ENCODE peak calls at places on chromosomes 3 and 15, in six cellular contexts. W, F, G, P, Z and S are unnamed samples.
A peak's percentile ranks its signal among the peaks of the same experiment; 100 is the strongest.

GRCh38 chr3:15899438-15899837 is 101.7 kb upstream of the ANKRD28 start:
- DNase-seq in Z (no peak), F (no peak), G (no peak), W (no peak), P (no peak), S (no peak)

GRCh38 chr3:12869025-12869695 is 27.8 kb upstream of the RPL32 start:
- DNase-seq in G (peak; percentile 57), W (no peak), F (peak; percentile 62), Z (peak; percentile 15), P (peak; percentile 76), S (peak; percentile 41)

GRCh38 chr3:155581579-155581978 is 163.3 kb downstream of the PLCH1 start:
- DNase-seq in F (no peak), W (no peak), Z (no peak), P (no peak), G (no peak), S (no peak)

GRCh38 chr15:70617076-70617910 is 146.1 kb downstream of the UACA start:
- DNase-seq in Z (no peak), F (no peak), P (no peak), G (no peak), W (no peak), S (no peak)

GRCh38 chr3:165946360-165946759 is 109.1 kb upstream of the BCHE start:
- DNase-seq in F (no peak), Z (no peak), P (no peak), G (no peak), W (no peak), S (no peak)

GRCh38 chr3:21745971-21746370 is 5.0 kb downstream of the ZNF385D start:
- DNase-seq in W (no peak), G (no peak), Z (no peak), F (no peak), P (no peak), S (no peak)

GRCh38 chr3:134312873-134313838 is 61.1 kb downstream of the AMOTL2 start:
- DNase-seq in F (peak; percentile 78), Z (no peak), G (peak; percentile 90), W (no peak), P (peak; percentile 81), S (peak; percentile 77)

GRCh38 chr3:114721209-114721608 is 425.9 kb downstream of the ZBTB20 start:
- DNase-seq in P (no peak), W (no peak), Z (no peak), G (no peak), F (no peak), S (no peak)

GRCh38 chr3:127716334-127716733 is 43.6 kb downstream of the ABTB1 start:
- DNase-seq in P (no peak), F (no peak), W (no peak), G (no peak), Z (no peak), S (no peak)

GRCh38 chr3:170809021-170809974 is 60.7 kb downstream of the RPL22L1 start:
- DNase-seq in Z (peak; percentile 19), F (peak; percentile 57), P (no peak), W (no peak), G (no peak), S (peak; percentile 27)

GRCh38 chr15:100111103-100112060 is 230.4 kb downstream of the ADAMTS17 start:
- DNase-seq in Z (no peak), G (peak; percentile 81), W (no peak), F (peak; percentile 23), P (peak; percentile 28), S (peak; percentile 77)

GRCh38 chr3:175215833-175216232 is 356.7 kb downstream of the NAALADL2 start:
- DNase-seq in W (no peak), P (no peak), Z (no peak), F (no peak), G (no peak), S (no peak)

GRCh38 chr3:38020342-38020726 is 9.1 kb downstream of the PLCD1 start:
- DNase-seq in W (no peak), Z (no peak), P (no peak), F (no peak), G (no peak), S (no peak)

GRCh38 chr15:91316123-91316522 is 216.1 kb downstream of the SV2B start:
- DNase-seq in Z (no peak), W (no peak), G (no peak), P (no peak), F (no peak), S (no peak)

GRCh38 chr3:178003756-178004155 is 532.5 kb upstream of the KCNMB2 start:
- DNase-seq in Z (no peak), G (no peak), W (no peak), F (no peak), P (no peak), S (no peak)

GRCh38 chr3:193605876-193606275 is 12.9 kb downstream of the OPA1 start:
- DNase-seq in P (peak; percentile 55), W (no peak), Z (peak; percentile 44), F (peak; percentile 66), G (no peak), S (peak; percentile 61)

GRCh38 chr15:90560229-90560771 is 30.6 kb downstream of the CRTC3 start:
- DNase-seq in P (no peak), F (peak; percentile 64), W (no peak), G (peak; percentile 84), Z (no peak), S (peak; percentile 84)

GRCh38 chr3:20154928-20155327 is 31.1 kb downstream of the SGO1 start:
- DNase-seq in W (no peak), F (no peak), Z (no peak), P (no peak), G (no peak), S (no peak)

GRCh38 chr3:32078085-32078634 is 28.3 kb upstream of the GPD1L start:
- DNase-seq in Z (no peak), G (no peak), W (no peak), F (no peak), P (no peak), S (no peak)

DNA sequence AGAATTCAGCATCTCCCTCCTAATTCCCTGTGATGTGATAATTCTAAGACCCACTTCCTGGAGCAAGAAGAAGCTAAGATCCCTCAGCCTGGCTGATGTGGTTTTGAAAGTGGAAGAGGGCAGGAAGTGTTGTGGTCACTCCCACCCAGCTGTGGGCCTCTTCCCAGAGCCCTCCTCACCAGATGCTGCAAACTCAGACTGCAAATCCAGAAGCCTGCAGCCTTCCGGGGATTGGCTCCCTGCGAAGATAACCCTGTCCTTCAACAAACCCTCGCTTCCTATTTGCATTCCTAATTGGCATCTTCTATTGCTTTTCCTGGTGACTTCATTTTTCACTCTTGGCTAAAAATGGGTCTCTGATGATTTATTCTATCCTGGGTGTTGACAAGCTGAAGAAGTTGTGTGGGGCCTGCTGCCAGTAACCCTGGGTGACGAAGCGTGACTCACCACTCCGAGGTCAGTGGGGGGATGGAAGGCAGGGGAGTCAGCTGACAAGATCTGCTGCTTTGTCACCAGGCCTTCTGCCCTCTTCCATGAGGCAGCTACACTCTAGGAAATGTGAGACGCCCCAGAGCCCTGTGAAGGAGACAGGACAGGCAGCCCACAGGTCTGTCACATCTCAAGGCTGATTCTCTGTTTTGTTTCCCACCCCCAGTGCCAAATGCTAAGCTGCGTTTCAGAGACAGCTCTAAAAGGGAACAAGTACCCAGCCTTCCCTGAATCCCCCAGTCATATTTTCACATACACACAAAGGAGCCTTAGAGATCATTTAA is 99.7 kb upstream of the LIPC start:
- DNase-seq in Z (peak; percentile 81), P (peak; percentile 80), W (peak; percentile 46), F (peak; percentile 97), G (peak; percentile 97), S (peak; percentile 97)
- TF ChIP-seq POLR2A in Z (peak; percentile 28), P (no peak), W (no peak), F (no peak), G (no peak), S (no peak)

DNA sequence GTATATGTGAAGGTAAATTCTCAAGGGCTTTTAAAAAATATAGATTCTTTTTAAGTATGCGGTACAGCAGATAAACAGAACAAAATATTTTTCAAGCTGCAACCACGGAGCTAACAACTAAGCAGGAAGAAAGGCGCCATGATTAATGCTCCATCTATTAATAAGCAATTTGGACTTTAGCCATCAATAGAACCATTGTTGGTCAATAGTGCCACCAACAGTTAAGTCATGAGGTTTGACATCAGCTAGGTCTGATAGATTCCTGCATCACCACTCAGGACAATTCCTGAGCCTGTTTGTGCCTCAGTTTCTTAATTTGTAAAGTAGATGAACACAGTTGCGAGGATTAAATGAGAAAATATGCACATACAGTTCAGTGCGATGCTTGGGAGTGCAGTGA is 65.1 kb upstream of the FAM3D start:
- DNase-seq in G (no peak), Z (no peak), W (no peak), P (no peak), F (no peak), S (no peak)
- TF ChIP-seq CTCF in G (no peak), Z (no peak), W (no peak), P (peak; percentile 21), F (peak; percentile 35), S (no peak)

GRCh38 chr3:8981700-8982099 is 18.4 kb upstream of the RAD18 start:
- DNase-seq in F (no peak), G (no peak), W (no peak), P (no peak), Z (no peak), S (no peak)
- H3K4me3 ChIP-seq in F (no peak overlapping the region), G (no peak overlapping the region), W (no peak overlapping the region), P (no peak overlapping the region), Z (no peak overlapping the region), S (no peak overlapping the region)

DNA sequence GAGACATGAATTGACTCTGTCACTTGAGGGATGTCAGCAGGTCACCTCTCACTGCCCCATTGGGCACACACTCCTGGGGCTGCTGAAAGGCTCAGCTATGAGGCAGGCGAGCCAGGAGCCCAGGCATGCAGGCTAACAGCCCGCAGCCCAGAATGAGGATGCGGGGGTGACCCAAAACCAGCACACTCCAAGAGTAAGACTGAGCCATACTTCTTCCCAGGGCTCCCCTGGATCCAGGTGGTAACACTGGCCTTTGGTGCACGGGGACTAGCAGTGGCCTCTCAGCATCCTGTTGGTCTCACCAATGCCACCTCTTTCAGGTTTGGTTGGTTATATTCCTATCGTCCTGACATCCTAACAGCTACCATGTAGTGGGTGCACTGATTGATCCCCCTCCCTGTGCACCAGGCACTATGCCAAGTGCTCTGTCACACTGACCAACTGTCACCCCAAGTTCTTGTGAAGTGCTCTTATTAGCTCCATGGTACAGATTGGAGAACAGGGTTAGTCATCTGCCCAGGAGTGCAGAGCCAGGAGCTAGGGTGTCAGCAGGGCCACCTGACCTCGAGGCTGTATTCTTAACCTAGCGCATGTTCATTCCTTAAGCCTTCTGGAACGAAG is 24.8 kb upstream of the SPTBN5 start:
- DNase-seq in F (no peak), P (no peak), Z (no peak), W (no peak), G (peak; percentile 28), S (no peak)
- TF ChIP-seq POLR2A in F (no peak), P (no peak), Z (no peak), W (no peak), G (no peak), S (no peak)

DNA sequence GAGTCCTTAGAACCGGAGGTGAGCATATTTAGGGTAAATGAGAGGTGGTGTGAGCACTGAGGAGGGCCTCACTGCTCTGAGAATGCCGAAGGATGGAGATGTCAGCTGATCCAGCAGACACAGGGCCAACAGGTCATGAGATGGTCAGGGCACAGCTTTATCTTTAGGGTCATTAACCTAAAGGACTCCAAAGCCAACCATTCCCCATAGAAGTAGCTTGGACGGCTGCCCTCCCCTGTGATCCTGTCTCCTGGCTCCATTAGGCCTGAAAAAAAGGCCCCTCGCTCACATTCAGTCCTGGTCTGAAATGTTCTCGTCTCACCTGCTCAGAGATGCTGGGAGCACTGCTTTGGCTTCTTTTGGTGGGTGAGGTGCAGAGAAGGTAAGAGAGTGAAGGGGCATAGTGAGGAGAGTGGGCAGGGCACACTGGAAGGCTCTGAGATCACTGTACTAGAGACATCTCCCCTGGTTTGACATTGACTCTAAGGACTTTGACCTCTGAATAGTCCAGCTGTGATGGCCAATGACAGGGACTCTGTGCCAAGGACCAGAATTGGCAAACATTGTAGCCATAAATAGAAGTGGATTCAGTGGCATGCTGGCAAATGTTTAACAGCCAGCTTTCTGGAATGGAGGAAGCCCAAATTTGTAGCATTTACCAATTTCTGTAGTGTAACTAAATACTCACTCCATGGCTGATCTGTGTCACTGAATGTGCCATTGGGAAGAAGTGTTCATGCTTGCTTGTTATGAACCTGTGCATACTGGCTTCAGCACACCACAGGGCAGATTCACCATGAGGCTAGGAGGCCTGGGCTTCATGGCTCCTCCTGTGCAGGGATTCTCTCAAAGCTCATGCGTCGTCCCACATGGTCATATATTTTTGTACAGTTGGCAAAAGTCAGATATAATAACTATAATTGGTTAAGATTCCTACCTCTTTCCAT is 76.2 kb upstream of the MRPS22 start:
- DNase-seq in Z (no peak), P (no peak), G (no peak), F (peak; percentile 73), W (no peak), S (peak; percentile 31)
- TF ChIP-seq CTCF in Z (no peak), P (no peak), G (no peak), F (no peak), W (no peak), S (no peak)